ENCODE peak calls at places on chromosomes 3 and 15, in seven cellular contexts. I, Q, J, R, B, S and W are unnamed samples.

GRCh38 chr3:58994746-58995330 is 55.0 kb downstream of the CFAP20DC start:
- DNase-seq in R (no peak), J (peak; percentile 34), Q (peak; percentile 60), B (no peak), I (peak; percentile 16), S (no peak), W (no peak)

GRCh38 chr3:44906997-44907396 is 32.6 kb downstream of the TGM4 start:
- DNase-seq in Q (no peak), I (no peak), J (no peak), S (no peak), B (no peak), R (no peak), W (no peak)

GRCh38 chr3:9644245-9644644 is 5.1 kb upstream of the MTMR14 start:
- DNase-seq in Q (no peak), S (no peak), I (no peak), B (no peak), J (no peak), R (no peak), W (no peak)

GRCh38 chr3:187777331-187778046 is 32.2 kb upstream of the BCL6 start:
- DNase-seq in R (no peak), B (no peak), J (no peak), Q (no peak), I (no peak), S (no peak), W (no peak)

GRCh38 chr3:65687741-65688140 is 351.0 kb downstream of the MAGI1 start:
- DNase-seq in S (no peak), R (no peak), Q (no peak), I (no peak), J (no peak), B (no peak), W (no peak)

GRCh38 chr3:8739757-8740508 is 6.3 kb downstream of the CAV3 start:
- DNase-seq in B (no peak), J (no peak), S (no peak), R (no peak), Q (peak; percentile 85), I (no peak), W (no peak)

GRCh38 chr15:101056366-101057334 is 137.5 kb downstream of the LRRK1 start:
- DNase-seq in I (no peak), Q (no peak), S (no peak), J (no peak), R (no peak), B (no peak), W (no peak)

GRCh38 chr15:100096700-100097099 is 245.1 kb downstream of the ADAMTS17 start:
- DNase-seq in S (no peak), R (no peak), J (no peak), Q (no peak), B (no peak), I (no peak), W (no peak)

GRCh38 chr3:144332866-144333265 is 361.2 kb downstream of the DIPK2A start:
- DNase-seq in R (no peak), B (no peak), S (no peak), J (no peak), I (no peak), Q (no peak), W (no peak)

GRCh38 chr3:52431459-52432223 is 13.3 kb downstream of the SEMA3G start:
- DNase-seq in B (no peak), J (no peak), Q (no peak), I (no peak), S (no peak), R (peak; percentile 9), W (no peak)

GRCh38 chr3:177229791-177230190 is 32.5 kb upstream of the TBL1XR1 start:
- DNase-seq in J (no peak), R (no peak), B (no peak), I (no peak), Q (no peak), S (no peak), W (no peak)

GRCh38 chr3:14432996-14433572 is 30.7 kb downstream of the SLC6A6 start:
- DNase-seq in S (no peak), R (no peak), B (no peak), J (no peak), Q (no peak), I (peak; percentile 86), W (no peak)

GRCh38 chr3:184129012-184129411 is 6.1 kb upstream of the EIF2B5 start:
- DNase-seq in I (peak; percentile 88), J (no peak), B (no peak), Q (peak; percentile 38), R (no peak), S (peak; percentile 34), W (no peak)

GRCh38 chr3:196422976-196423781 is 9.0 kb downstream of the UBXN7 start:
- DNase-seq in R (peak; percentile 44), B (no peak), S (peak; percentile 31), I (peak; percentile 51), J (peak; percentile 70), Q (no peak), W (peak; percentile 86)

GRCh38 chr3:114216186-114216970 is 21.0 kb downstream of the ZNF80 start:
- DNase-seq in Q (no peak), R (no peak), S (no peak), B (no peak), I (peak; percentile 79), J (no peak), W (no peak)

GRCh38 chr3:163556804-163557203 is 1521.5 kb downstream of the SI start:
- DNase-seq in B (no peak), J (no peak), Q (no peak), S (no peak), R (no peak), I (no peak), W (no peak)

GRCh38 chr3:8524249-8524648 is 22.6 kb downstream of the LMCD1 start:
- DNase-seq in R (no peak), S (no peak), I (no peak), J (no peak), Q (no peak), B (no peak), W (no peak)

GRCh38 chr3:38842266-38842965 is 26.4 kb upstream of the SCN10A start:
- DNase-seq in R (no peak), S (no peak), Q (no peak), J (no peak), B (no peak), I (no peak), W (no peak)

GRCh38 chr15:91099616-91100560 is at the start of gene SV2B:
- DNase-seq in J (peak; percentile 24), I (peak; percentile 6), Q (no peak), R (no peak), B (no peak), S (peak; percentile 47), W (no peak)

GRCh38 chr3:178392553-178392952 is 143.7 kb upstream of the KCNMB2 start:
- DNase-seq in I (no peak), S (no peak), J (no peak), B (no peak), Q (no peak), R (no peak), W (no peak)

GRCh38 chr3:195257454-195258448 is 13.2 kb downstream of the XXYLT1 start:
- DNase-seq in R (no peak), J (no peak), I (no peak), Q (no peak), S (no peak), B (no peak), W (no peak)

GRCh38 chr3:181711325-181712135 is at the start of gene SOX2:
- DNase-seq in R (peak; percentile 48), Q (peak; percentile 38), J (peak; percentile 58), S (peak; percentile 76), B (no peak), I (peak; percentile 24), W (no peak)

GRCh38 chr15:52731732-52732470 is 52.7 kb upstream of the ATOSA start:
- DNase-seq in Q (no peak), B (no peak), R (no peak), S (no peak), I (no peak), J (no peak), W (no peak)

DNA sequence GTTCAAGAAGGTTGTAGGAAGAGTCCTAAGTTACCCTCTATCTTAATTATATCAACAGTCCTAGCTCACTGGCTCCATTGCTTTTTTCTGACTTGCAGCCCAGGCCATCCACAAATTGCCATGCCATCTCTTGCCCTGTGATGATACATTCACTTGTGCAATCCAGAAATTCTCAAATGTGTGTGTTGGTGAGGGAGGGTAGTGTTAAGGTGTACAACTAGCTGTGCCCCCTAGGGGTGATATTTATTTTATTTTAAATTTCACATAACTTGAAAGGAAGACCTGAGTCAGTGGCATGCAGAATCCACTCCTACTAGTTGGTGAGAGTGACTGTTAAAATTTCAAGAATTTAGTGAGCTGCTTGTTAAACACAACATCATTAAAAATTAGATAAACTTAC is 156.1 kb upstream of the ANKRD28 start:
- DNase-seq in B (no peak), R (no peak), I (no peak), Q (peak; percentile 10), J (no peak), S (no peak), W (no peak)
- TF ChIP-seq CTCF in B (no peak), R (no peak), I (no peak), Q (peak; percentile 42), J (no peak), S (no peak), W (no peak)

GRCh38 chr3:191637611-191638010 is 176.6 kb downstream of the PYDC2 start:
- DNase-seq in I (no peak), Q (no peak), B (no peak), R (no peak), J (no peak), S (no peak), W (no peak)

DNA sequence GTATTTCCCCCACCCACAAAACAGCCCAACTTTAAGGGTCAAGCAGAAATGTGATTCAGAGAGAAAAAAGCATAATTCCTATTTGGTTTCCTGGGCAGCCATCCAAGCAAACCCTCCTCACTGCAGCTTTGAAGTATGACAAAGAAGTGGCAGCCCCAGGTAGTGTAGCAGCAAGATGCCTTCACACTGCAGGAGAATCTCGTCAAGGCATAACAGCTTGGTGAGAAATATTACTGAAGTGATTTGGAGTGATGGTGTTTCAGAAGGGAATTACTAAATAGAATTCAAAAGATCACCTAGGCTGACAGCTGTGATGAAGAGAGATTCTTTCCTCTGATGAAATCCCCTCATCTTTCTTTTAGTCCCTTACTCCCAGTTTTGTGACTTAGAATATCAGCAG is 173.9 kb downstream of the PYDC2 start:
- DNase-seq in S (no peak), B (no peak), Q (no peak), J (no peak), R (no peak), I (no peak), W (no peak)
- TF ChIP-seq POLR2A in S (no peak), B (no peak), Q (no peak), J (no peak), R (no peak), I (no peak), W (no peak)

DNA sequence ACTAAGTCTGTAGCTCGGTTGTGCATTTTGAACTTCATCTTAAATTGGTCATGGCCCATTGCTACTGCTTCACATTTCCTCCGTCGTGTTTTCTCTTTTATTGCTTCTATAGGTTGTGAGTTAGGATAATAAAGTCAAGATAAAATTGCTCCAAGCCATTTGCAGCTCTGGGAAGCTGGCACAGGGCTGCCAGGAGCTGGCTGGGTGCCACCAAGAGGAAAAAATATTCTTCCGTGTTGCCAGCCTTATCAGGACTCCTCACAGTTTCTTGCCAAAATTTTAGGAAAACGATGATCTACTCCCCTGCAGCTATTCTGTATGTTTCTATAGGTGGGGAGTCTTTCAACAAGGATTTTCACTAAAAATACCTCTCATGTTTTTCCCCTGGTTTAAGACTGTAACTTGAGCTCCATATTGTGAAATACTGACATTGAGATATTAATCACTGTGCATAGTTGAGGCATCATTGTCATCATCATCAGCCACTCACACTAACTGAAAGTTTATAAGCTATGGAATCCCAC is 55.5 kb upstream of the PIAS1 start:
- DNase-seq in I (peak; percentile 39), Q (no peak), S (no peak), B (no peak), J (peak; percentile 46), R (no peak), W (no peak)
- H3K4me3 ChIP-seq in I (no peak overlapping the region), Q (no peak overlapping the region), S (no peak overlapping the region), B (no peak overlapping the region), J (no peak overlapping the region), R (no peak overlapping the region), W (no peak overlapping the region)

GRCh38 chr3:42600958-42601675 is 631 bp downstream of the NKTR start:
- DNase-seq in R (no peak), J (no peak), Q (no peak), I (peak; percentile 80), B (no peak), S (no peak), W (peak; percentile 62)
- TF ChIP-seq CTCF in R (no peak), J (peak; percentile 29), Q (peak; percentile 10), I (peak; percentile 20), B (no peak), S (no peak), W (no peak)